ENCODE peak calls at places on chromosomes 5 and 9, in four cellular contexts. B, O, I and F are unnamed samples.

GRCh38 chr5:26700759-26701384 is 337.5 kb downstream of the CDH9 start:
- DNase-seq in B (peak), O (peak), I (peak), F (peak)

GRCh38 chr9:86589273-86589672 is 235.1 kb upstream of the TUT7 start:
- DNase-seq in B (no peak), O (no peak), I (no peak), F (no peak)

GRCh38 chr5:133113331-133114061 is 61.7 kb downstream of the HSPA4 start:
- DNase-seq in B (peak), O (peak), I (peak), F (no peak)

GRCh38 chr5:132681983-132682382 is 8.2 kb downstream of the IL4 start:
- DNase-seq in B (no peak), O (no peak), I (no peak), F (no peak)

GRCh38 chr5:113271753-113272454 is 162.9 kb downstream of the TSSK1B start:
- DNase-seq in B (no peak), O (no peak), I (no peak), F (no peak)

GRCh38 chr5:43533646-43534045 is 18.7 kb upstream of the C5orf34 start:
- DNase-seq in B (no peak), O (no peak), I (no peak), F (no peak)

GRCh38 chr9:136095495-136096058 is 488 bp upstream of the NACC2 start:
- DNase-seq in B (no peak), O (no peak), I (no peak), F (no peak)

GRCh38 chr9:121261107-121261460 is 6.9 kb upstream of the GSN start:
- DNase-seq in B (no peak), O (no peak), I (no peak), F (no peak)

GRCh38 chr5:11619339-11620028 is 284.8 kb downstream of the CTNND2 start:
- DNase-seq in B (no peak), O (no peak), I (peak), F (no peak)

GRCh38 chr9:83622814-83623633 is at the start of gene IDNK:
- DNase-seq in B (peak), O (peak), I (peak), F (peak)

GRCh38 chr5:111932207-111932606 is 175.2 kb upstream of the NREP start:
- DNase-seq in B (no peak), O (no peak), I (no peak), F (no peak)

GRCh38 chr9:8346291-8346690 is 546.7 kb upstream of the DMAC1 start:
- DNase-seq in B (no peak), O (no peak), I (no peak), F (no peak)

GRCh38 chr5:96433066-96433447 is at the start of gene PCSK1:
- DNase-seq in B (no peak), O (no peak), I (no peak), F (no peak)

GRCh38 chr9:35814106-35814840 is 569 bp downstream of the HINT2 start:
- DNase-seq in B (peak), O (peak), I (peak), F (peak)

GRCh38 chr9:35776018-35776417 is 15.4 kb upstream of the NPR2 start:
- DNase-seq in B (no peak), O (no peak), I (peak), F (no peak)

GRCh38 chr9:132126837-132127236 is 35.0 kb upstream of the NTNG2 start:
- DNase-seq in B (no peak), O (no peak), I (no peak), F (no peak)

GRCh38 chr9:2013688-2014087 is 1.5 kb upstream of the SMARCA2 start:
- DNase-seq in B (no peak), O (peak), I (no peak), F (no peak)

GRCh38 chr9:91483189-91483691 is 59.6 kb upstream of the NFIL3 start:
- DNase-seq in B (no peak), O (peak), I (no peak), F (no peak)

GRCh38 chr9:37917315-37917731 is 13.4 kb upstream of the SLC25A51 start:
- DNase-seq in B (no peak), O (no peak), I (no peak), F (no peak)

GRCh38 chr5:55498466-55498865 is 36.3 kb downstream of the PLPP1 start:
- DNase-seq in B (no peak), O (no peak), I (no peak), F (no peak)

GRCh38 chr5:62143268-62144229 is 162.5 kb upstream of the KIF2A start:
- DNase-seq in B (no peak), O (peak), I (peak), F (no peak)

GRCh38 chr5:178392998-178393397 is 160.4 kb upstream of the PHYKPL start:
- DNase-seq in B (no peak), O (no peak), I (no peak), F (no peak)

GRCh38 chr9:123753669-123754307 is 176.1 kb downstream of the DENND1A start:
- DNase-seq in B (no peak), O (no peak), I (no peak), F (no peak)

GRCh38 chr5:91898865-91899264 is 515.7 kb upstream of the ARRDC3 start:
- DNase-seq in B (no peak), O (no peak), I (no peak), F (no peak)

GRCh38 chr9:114723926-114724325 is 41.9 kb upstream of the TEX48 start:
- DNase-seq in B (no peak), O (peak), I (no peak), F (no peak)

GRCh38 chr9:114720296-114720695 is 38.3 kb upstream of the TEX48 start:
- DNase-seq in B (no peak), O (peak), I (no peak), F (no peak)

GRCh38 chr9:114722937-114723620 is 41.1 kb upstream of the TEX48 start:
- DNase-seq in B (no peak), O (no peak), I (no peak), F (no peak)

GRCh38 chr9:114721491-114722362 is 39.7 kb upstream of the TEX48 start:
- DNase-seq in B (no peak), O (no peak), I (no peak), F (no peak)

GRCh38 chr9:114722363-114722695 is 40.3 kb upstream of the TEX48 start:
- DNase-seq in B (no peak), O (peak), I (no peak), F (no peak)
- TF ChIP-seq CTCF in B (no peak), O (no peak), I (no peak), F (no peak)

DNA sequence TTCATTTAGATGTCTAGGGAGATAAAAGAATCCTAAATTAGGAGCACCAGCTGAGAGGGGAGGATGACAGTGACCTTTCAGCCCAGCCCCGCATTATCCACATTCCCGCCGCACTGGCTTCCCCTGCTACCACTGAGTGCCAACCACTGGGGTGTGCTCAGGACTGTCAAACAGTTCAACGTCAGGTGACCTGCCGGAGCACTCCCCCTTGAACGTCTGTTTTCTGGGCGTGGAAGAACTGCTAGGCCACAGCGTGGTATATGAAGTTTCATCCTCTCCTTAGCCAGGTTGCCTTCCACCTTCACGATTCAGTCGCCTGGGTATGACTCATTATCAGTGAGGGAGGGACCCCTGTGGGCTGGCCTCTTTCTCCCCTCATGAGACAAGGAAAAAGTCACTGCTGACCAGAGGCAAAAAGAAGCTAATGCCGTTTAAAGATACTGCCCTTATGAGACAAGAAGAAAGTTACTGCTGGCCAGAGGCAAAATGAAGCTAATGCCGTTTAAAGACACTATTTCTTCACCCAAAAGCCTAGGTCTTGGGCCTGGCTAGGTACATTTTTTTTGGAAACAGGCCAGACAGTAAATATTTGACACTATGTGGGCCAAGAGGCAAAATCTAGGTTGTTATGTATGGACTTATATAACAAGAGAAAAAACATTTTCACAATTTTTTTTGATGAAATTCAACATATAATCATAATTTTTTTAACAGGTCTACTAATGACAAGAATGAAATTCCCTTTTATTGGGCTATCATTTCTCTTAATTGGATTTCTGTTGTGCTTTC is 4.6 kb downstream of the NMRK1 start:
- DNase-seq in B (no peak), O (no peak), I (no peak), F (no peak)
- TF ChIP-seq CTCF in B (no peak), O (no peak), I (no peak), F (no peak)

GRCh38 chr9:27085456-27085855 is 23.6 kb upstream of the TEK start:
- DNase-seq in B (no peak), O (no peak), I (no peak), F (no peak)
- TF ChIP-seq CTCF in B (no peak), O (no peak), I (no peak), F (no peak)

DNA sequence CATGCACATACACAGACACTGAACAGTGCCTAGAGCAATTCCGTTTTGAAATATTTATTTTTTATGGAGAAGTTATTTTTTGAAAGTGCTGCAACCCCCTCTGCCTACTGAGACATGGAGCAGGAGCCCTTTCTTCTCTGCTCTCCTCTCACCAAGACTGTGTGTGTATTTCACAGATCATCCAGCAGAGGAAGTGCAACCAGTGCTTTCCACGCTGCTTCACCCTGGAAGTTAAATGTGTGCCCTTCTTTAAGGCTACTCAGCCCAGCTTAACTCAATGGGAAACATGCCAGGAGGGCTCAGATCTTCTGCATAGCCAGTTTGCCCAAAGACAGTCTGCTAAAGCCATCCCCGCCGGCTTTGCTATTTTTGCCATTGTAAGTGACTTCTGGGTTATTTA is 606.3 kb downstream of the TLE1 start:
- DNase-seq in B (no peak), O (no peak), I (no peak), F (no peak)
- TF ChIP-seq CTCF in B (no peak), O (no peak), I (no peak), F (no peak)

GRCh38 chr5:157917909-157918809 is 59.2 kb upstream of the CLINT1 start:
- DNase-seq in B (peak), O (peak), I (peak), F (peak)
- TF ChIP-seq CTCF in B (peak), O (peak), I (peak), F (peak)

GRCh38 chr9:95317119-95317892 is at the start of gene FANCC:
- DNase-seq in B (peak), O (peak), I (peak), F (peak)

GRCh38 chr9:95315108-95315746 is 2.3 kb downstream of the FANCC start:
- DNase-seq in B (no peak), O (no peak), I (no peak), F (no peak)

GRCh38 chr9:95317893-95318211 is 343 bp upstream of the FANCC start:
- DNase-seq in B (no peak), O (no peak), I (no peak), F (no peak)

GRCh38 chr9:95316274-95316673 is 1.2 kb downstream of the FANCC start:
- DNase-seq in B (no peak), O (no peak), I (peak), F (no peak)

GRCh38 chr9:95316794-95317118 is 753 bp downstream of the FANCC start:
- DNase-seq in B (peak), O (peak), I (peak), F (peak)
- TF ChIP-seq CTCF in B (no peak), O (peak), I (no peak), F (no peak)

DNA sequence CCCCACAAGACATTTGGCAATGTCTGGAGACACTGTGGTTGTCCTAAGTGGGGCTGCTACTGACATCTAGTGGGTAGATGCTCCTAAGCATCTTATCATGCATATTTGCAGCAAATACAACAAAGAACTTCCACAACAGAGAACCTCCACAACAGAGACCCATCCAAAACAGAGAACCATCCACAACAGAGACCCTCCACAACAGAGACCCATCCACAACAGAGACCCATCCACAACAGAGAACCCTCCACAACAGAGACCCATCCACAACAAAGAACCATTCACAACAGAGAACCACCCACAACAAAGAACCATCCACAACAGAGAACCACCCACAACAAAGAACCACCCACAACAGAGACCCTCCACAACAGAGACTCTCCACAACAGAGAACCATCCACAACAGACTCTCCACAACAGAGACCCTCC is 32.8 kb downstream of the ARPC5L start:
- DNase-seq in B (no peak), O (peak), I (peak), F (peak)
- TF ChIP-seq CTCF in B (peak), O (peak), I (peak), F (peak)

GRCh38 chr9:36913393-36914211 is 120.5 kb downstream of the PAX5 start:
- DNase-seq in B (no peak), O (no peak), I (no peak), F (no peak)
- TF ChIP-seq CTCF in B (peak), O (peak), I (peak), F (no peak)